ENCODE peak calls at places on chromosome 15, in six cellular contexts. S is SW480; Y is LHCN-M2; N is GM12865; E is stimulated activated CD4-positive, alpha-beta T cell treated with anti-CD3 and anti-CD28 coated beads, Interleukin-4, amount 100 ng/mL, for 24 hours; M is effector CD4-positive, alpha-beta T cell. L is an unnamed sample.

GRCh38 chr15:47674576-47675232 is 42.6 kb upstream of the SEMA6D start:
- DNase-seq in S (no peak), Y (no peak), N (no peak), E (no peak), M (no peak), L (no peak)

GRCh38 chr15:75887178-75887577 is 16.5 kb upstream of the FBXO22 start:
- DNase-seq in S (no peak), Y (no peak), N (no peak), E (no peak), M (no peak), L (no peak)

GRCh38 chr15:35055416-35056105 is 29.5 kb downstream of the NANOGP8 start:
- DNase-seq in S (no peak), Y (no peak), N (no peak), E (no peak), M (no peak), L (no peak)

GRCh38 chr15:60514261-60514881 is 35.4 kb upstream of the ICE2 start:
- DNase-seq in S (no peak), Y (no peak), N (no peak), E (no peak), M (no peak), L (no peak)

GRCh38 chr15:58545307-58546065 is 113.7 kb downstream of the LIPC start:
- DNase-seq in S (no peak), Y (peak), N (no peak), E (peak), M (no peak), L (no peak)

GRCh38 chr15:77980094-77980493 is 97.4 kb downstream of the TBC1D2B start:
- DNase-seq in S (no peak), Y (no peak), N (no peak), E (no peak), M (no peak), L (no peak)

GRCh38 chr15:82159922-82160321 is 102.6 kb downstream of the EFL1 start:
- DNase-seq in S (no peak), Y (peak), N (no peak), E (no peak), M (no peak), L (peak)

GRCh38 chr15:85494035-85494793 is 113.8 kb downstream of the AKAP13 start:
- DNase-seq in S (peak), Y (peak), N (no peak), E (no peak), M (no peak), L (peak)

GRCh38 chr15:61644550-61644949 is 415.4 kb upstream of the RORA start:
- DNase-seq in S (no peak), Y (no peak), N (no peak), E (no peak), M (no peak), L (peak)

L was measured in dermis blood vessel endothelial cell.